ENCODE peak calls at places on chromosomes 16 and 17, in eight cellular contexts. One of them, this sample, is unnamed.

GRCh38 chr17:46117850-46118696 is 75.2 kb downstream of the KANSL1 start:
- DNase-seq in K562: peak
- DNase-seq in neuronal stem cell: no peak
- DNase-seq in effector memory CD4-positive, alpha-beta T cell: no peak
- DNase-seq in small intestine: no peak
- DNase-seq in lung: no peak
- DNase-seq in ascending aorta: no peak
- DNase-seq in OCI-LY7: no peak
- DNase-seq in this sample: no peak

GRCh38 chr17:47720754-47721533 is 12.1 kb upstream of the TBX21 start:
- DNase-seq in K562: no peak
- DNase-seq in OCI-LY7: no peak
- DNase-seq in lung: no peak
- DNase-seq in neuronal stem cell: no peak
- DNase-seq in small intestine: no peak
- DNase-seq in effector memory CD4-positive, alpha-beta T cell: peak
- DNase-seq in ascending aorta: no peak
- DNase-seq in this sample: no peak

GRCh38 chr16:1188781-1189189 is 35.9 kb downstream of the CACNA1H start:
- DNase-seq in lung: no peak
- DNase-seq in K562: peak
- DNase-seq in ascending aorta: no peak
- DNase-seq in neuronal stem cell: peak
- DNase-seq in OCI-LY7: peak
- DNase-seq in effector memory CD4-positive, alpha-beta T cell: no peak
- DNase-seq in small intestine: peak
- DNase-seq in this sample: peak

GRCh38 chr17:42472709-42473521 is 14.2 kb downstream of the ATP6V0A1 start:
- DNase-seq in ascending aorta: no peak
- DNase-seq in effector memory CD4-positive, alpha-beta T cell: no peak
- DNase-seq in neuronal stem cell: no peak
- DNase-seq in OCI-LY7: no peak
- DNase-seq in small intestine: no peak
- DNase-seq in lung: peak
- DNase-seq in K562: no peak
- DNase-seq in this sample: no peak

GRCh38 chr17:16456770-16457316 is 35.1 kb downstream of the LRRC75A start:
- DNase-seq in ascending aorta: no peak
- DNase-seq in small intestine: no peak
- DNase-seq in effector memory CD4-positive, alpha-beta T cell: no peak
- DNase-seq in K562: no peak
- DNase-seq in neuronal stem cell: no peak
- DNase-seq in lung: no peak
- DNase-seq in OCI-LY7: no peak
- DNase-seq in this sample: no peak

GRCh38 chr16:80344570-80344969 is 196.2 kb upstream of the DYNLRB2 start:
- DNase-seq in OCI-LY7: no peak
- DNase-seq in K562: no peak
- DNase-seq in neuronal stem cell: no peak
- DNase-seq in small intestine: no peak
- DNase-seq in ascending aorta: no peak
- DNase-seq in lung: no peak
- DNase-seq in effector memory CD4-positive, alpha-beta T cell: no peak
- DNase-seq in this sample: no peak

GRCh38 chr16:13767215-13767614 is 152.7 kb upstream of the ERCC4 start:
- DNase-seq in effector memory CD4-positive, alpha-beta T cell: no peak
- DNase-seq in OCI-LY7: peak
- DNase-seq in K562: no peak
- DNase-seq in neuronal stem cell: peak
- DNase-seq in lung: no peak
- DNase-seq in small intestine: no peak
- DNase-seq in ascending aorta: no peak
- DNase-seq in this sample: no peak

GRCh38 chr17:73052923-73053322 is 39.6 kb downstream of the SLC39A11 start:
- DNase-seq in effector memory CD4-positive, alpha-beta T cell: no peak
- DNase-seq in ascending aorta: no peak
- DNase-seq in OCI-LY7: no peak
- DNase-seq in neuronal stem cell: no peak
- DNase-seq in K562: no peak
- DNase-seq in small intestine: no peak
- DNase-seq in lung: no peak
- DNase-seq in this sample: peak

GRCh38 chr17:71522383-71522782 is 598.4 kb upstream of the SOX9 start:
- DNase-seq in ascending aorta: no peak
- DNase-seq in effector memory CD4-positive, alpha-beta T cell: no peak
- DNase-seq in neuronal stem cell: no peak
- DNase-seq in OCI-LY7: no peak
- DNase-seq in small intestine: no peak
- DNase-seq in lung: no peak
- DNase-seq in K562: no peak
- DNase-seq in this sample: no peak

GRCh38 chr17:69423450-69423849 is 9.0 kb downstream of the MAP2K6 start:
- DNase-seq in ascending aorta: no peak
- DNase-seq in neuronal stem cell: no peak
- DNase-seq in OCI-LY7: no peak
- DNase-seq in K562: no peak
- DNase-seq in lung: no peak
- DNase-seq in effector memory CD4-positive, alpha-beta T cell: no peak
- DNase-seq in small intestine: no peak
- DNase-seq in this sample: no peak

GRCh38 chr17:2041561-2042354 is at the start of gene OVCA2:
- DNase-seq in K562: peak
- DNase-seq in ascending aorta: peak
- DNase-seq in OCI-LY7: peak
- DNase-seq in neuronal stem cell: peak
- DNase-seq in lung: peak
- DNase-seq in small intestine: peak
- DNase-seq in effector memory CD4-positive, alpha-beta T cell: peak
- DNase-seq in this sample: peak

GRCh38 chr16:53372942-53373871 is 61.1 kb upstream of the RBL2 start:
- DNase-seq in neuronal stem cell: no peak
- DNase-seq in ascending aorta: no peak
- DNase-seq in K562: peak
- DNase-seq in lung: peak
- DNase-seq in small intestine: peak
- DNase-seq in OCI-LY7: no peak
- DNase-seq in effector memory CD4-positive, alpha-beta T cell: peak
- DNase-seq in this sample: peak

GRCh38 chr17:19333132-19333440 is 29.4 kb downstream of the B9D1 start:
- DNase-seq in lung: no peak
- DNase-seq in neuronal stem cell: no peak
- DNase-seq in K562: no peak
- DNase-seq in small intestine: no peak
- DNase-seq in effector memory CD4-positive, alpha-beta T cell: no peak
- DNase-seq in ascending aorta: peak
- DNase-seq in OCI-LY7: no peak
- DNase-seq in this sample: no peak

GRCh38 chr17:43661699-43662431 is at the start of gene MEOX1:
- DNase-seq in lung: no peak
- DNase-seq in effector memory CD4-positive, alpha-beta T cell: no peak
- DNase-seq in neuronal stem cell: no peak
- DNase-seq in ascending aorta: no peak
- DNase-seq in K562: no peak
- DNase-seq in OCI-LY7: no peak
- DNase-seq in small intestine: no peak
- DNase-seq in this sample: no peak

GRCh38 chr16:19743816-19744159 is 25.7 kb downstream of the IQCK start:
- DNase-seq in lung: no peak
- DNase-seq in ascending aorta: no peak
- DNase-seq in OCI-LY7: no peak
- DNase-seq in effector memory CD4-positive, alpha-beta T cell: no peak
- DNase-seq in small intestine: no peak
- DNase-seq in neuronal stem cell: no peak
- DNase-seq in K562: no peak
- DNase-seq in this sample: no peak

GRCh38 chr16:19745286-19746018 is 27.4 kb downstream of the IQCK start:
- DNase-seq in small intestine: no peak
- DNase-seq in K562: no peak
- DNase-seq in OCI-LY7: no peak
- DNase-seq in ascending aorta: no peak
- DNase-seq in neuronal stem cell: no peak
- DNase-seq in effector memory CD4-positive, alpha-beta T cell: no peak
- DNase-seq in lung: no peak
- DNase-seq in this sample: no peak

GRCh38 chr16:19746561-19746960 is 28.5 kb downstream of the IQCK start:
- DNase-seq in K562: no peak
- DNase-seq in effector memory CD4-positive, alpha-beta T cell: no peak
- DNase-seq in neuronal stem cell: peak
- DNase-seq in lung: no peak
- DNase-seq in small intestine: no peak
- DNase-seq in OCI-LY7: no peak
- DNase-seq in ascending aorta: no peak
- DNase-seq in this sample: peak

GRCh38 chr16:19741354-19741753 is 23.3 kb downstream of the IQCK start:
- DNase-seq in small intestine: no peak
- DNase-seq in K562: no peak
- DNase-seq in OCI-LY7: no peak
- DNase-seq in ascending aorta: no peak
- DNase-seq in neuronal stem cell: no peak
- DNase-seq in lung: no peak
- DNase-seq in effector memory CD4-positive, alpha-beta T cell: no peak
- DNase-seq in this sample: no peak

DNA sequence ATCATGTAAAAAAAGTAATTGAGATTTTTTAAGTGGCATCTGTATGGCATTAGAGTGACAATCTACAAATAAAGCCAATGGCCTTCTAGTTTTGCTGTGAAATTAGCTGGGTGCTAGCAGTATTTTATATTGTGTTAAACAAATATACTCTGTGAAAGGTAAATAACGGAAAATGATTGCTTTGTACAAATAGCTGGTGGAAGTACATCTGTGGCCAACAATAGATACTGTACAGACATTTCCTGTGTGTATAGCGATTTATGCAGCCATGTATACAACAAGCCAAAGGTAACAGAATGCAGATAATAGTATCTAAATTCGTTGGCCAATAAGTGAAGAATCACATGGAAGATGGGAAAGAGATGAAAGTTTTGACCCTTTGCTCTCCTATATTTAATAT is 26.6 kb downstream of the IQCK start:
- DNase-seq in small intestine: peak
- DNase-seq in neuronal stem cell: no peak
- DNase-seq in effector memory CD4-positive, alpha-beta T cell: no peak
- DNase-seq in K562: no peak
- DNase-seq in lung: no peak
- DNase-seq in ascending aorta: no peak
- DNase-seq in OCI-LY7: no peak
- DNase-seq in this sample: no peak
- H3K27ac ChIP-seq in small intestine: no peak
- H3K27ac ChIP-seq in neuronal stem cell: no peak
- H3K27ac ChIP-seq in effector memory CD4-positive, alpha-beta T cell: no peak
- H3K27ac ChIP-seq in K562: no peak
- H3K27ac ChIP-seq in lung: no peak
- H3K27ac ChIP-seq in ascending aorta: no peak
- H3K27ac ChIP-seq in OCI-LY7: no peak
- H3K27ac ChIP-seq in this sample: no peak

DNA sequence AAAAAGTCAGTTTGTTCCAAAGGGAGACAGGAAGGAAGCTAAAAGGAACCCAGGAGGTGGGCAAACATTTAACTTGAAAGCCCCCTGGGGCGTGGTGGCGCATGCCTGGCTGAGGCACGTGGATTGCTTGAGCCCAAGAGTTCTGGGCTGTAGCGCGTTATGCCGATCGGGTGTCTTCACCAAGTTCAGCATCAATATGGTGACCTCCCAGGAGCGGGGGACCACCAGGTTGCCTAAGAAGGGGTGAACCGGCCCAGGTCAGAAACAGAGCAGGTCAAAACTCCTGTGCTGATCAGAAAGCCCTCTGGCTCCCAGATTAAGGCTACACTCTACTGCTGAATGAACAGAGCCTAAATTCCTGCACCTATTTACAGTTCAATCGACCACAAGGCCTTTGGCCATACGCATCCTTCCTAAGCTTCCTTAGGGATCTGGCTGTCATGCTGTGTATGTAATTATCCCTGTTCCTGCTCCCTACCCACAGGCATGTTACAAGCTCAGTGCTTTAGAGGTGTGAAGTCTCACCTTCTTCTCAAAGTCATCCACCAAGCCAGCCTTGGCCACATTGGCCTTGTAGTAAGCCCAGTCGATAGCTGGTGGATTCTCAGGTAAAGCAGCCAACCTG is 5.0 kb downstream of the ATP5PD start:
- DNase-seq in OCI-LY7: no peak
- DNase-seq in K562: no peak
- DNase-seq in effector memory CD4-positive, alpha-beta T cell: no peak
- DNase-seq in neuronal stem cell: no peak
- DNase-seq in lung: no peak
- DNase-seq in ascending aorta: no peak
- DNase-seq in small intestine: no peak
- DNase-seq in this sample: no peak
- H3K27ac ChIP-seq in OCI-LY7: no peak
- H3K27ac ChIP-seq in K562: no peak
- H3K27ac ChIP-seq in effector memory CD4-positive, alpha-beta T cell: no peak
- H3K27ac ChIP-seq in neuronal stem cell: no peak
- H3K27ac ChIP-seq in lung: no peak
- H3K27ac ChIP-seq in ascending aorta: no peak
- H3K27ac ChIP-seq in small intestine: no peak
- H3K27ac ChIP-seq in this sample: no peak

DNA sequence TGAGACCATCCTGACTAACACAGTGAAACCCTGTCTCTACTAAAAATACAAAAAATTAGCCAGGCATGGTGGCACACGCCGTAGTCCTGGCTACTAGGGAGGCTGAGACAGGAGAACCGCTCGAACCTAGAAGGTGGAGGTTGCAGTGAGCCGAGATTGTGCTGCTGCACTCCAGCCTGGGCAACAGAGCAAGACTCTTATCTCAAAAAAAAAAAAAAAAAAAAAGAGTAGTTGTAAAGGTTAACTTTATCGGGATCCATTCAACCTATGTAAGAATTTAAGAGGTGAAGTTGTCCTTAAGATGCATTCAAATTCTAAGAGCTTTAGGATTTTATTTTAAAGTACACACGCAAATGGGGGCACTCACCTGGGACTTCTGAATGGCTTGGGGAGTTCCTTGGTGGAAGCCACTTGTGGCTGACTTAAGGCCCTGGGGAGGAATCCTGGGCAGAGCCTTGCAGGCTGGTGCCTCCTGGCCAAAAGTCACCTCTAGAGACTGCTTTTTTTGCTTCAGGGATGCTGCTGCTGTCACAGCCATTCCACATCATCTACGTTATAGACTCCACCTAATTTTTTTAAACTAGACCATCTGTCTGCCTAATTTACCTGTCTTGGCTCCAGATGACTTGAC is 3.3 kb downstream of the CTCF start:
- DNase-seq in neuronal stem cell: no peak
- DNase-seq in OCI-LY7: no peak
- DNase-seq in ascending aorta: no peak
- DNase-seq in small intestine: no peak
- DNase-seq in effector memory CD4-positive, alpha-beta T cell: no peak
- DNase-seq in lung: no peak
- DNase-seq in K562: no peak
- DNase-seq in this sample: no peak
- H3K27ac ChIP-seq in neuronal stem cell: no peak
- H3K27ac ChIP-seq in OCI-LY7: peak
- H3K27ac ChIP-seq in ascending aorta: no peak
- H3K27ac ChIP-seq in small intestine: no peak
- H3K27ac ChIP-seq in effector memory CD4-positive, alpha-beta T cell: no peak
- H3K27ac ChIP-seq in lung: no peak
- H3K27ac ChIP-seq in K562: no peak
- H3K27ac ChIP-seq in this sample: no peak

DNA sequence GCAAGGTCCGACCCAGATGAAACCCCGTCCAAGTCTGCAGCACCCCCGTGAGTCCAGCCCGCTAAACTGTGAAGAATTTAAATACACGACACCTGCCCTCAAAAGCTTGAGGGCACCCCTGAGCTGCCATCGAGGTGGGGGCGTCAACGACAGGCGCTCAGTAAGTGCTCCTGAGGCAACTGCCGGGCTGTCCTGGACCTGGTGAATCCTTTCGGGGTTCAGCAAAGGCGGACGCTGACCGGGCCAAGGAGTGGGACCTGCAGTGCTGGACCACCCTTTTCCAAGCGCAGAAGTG is 512 bp upstream of the ENDOV start:
- DNase-seq in ascending aorta: no peak
- DNase-seq in effector memory CD4-positive, alpha-beta T cell: no peak
- DNase-seq in small intestine: peak
- DNase-seq in K562: peak
- DNase-seq in OCI-LY7: peak
- DNase-seq in lung: no peak
- DNase-seq in neuronal stem cell: no peak
- DNase-seq in this sample: peak
- H3K27ac ChIP-seq in ascending aorta: peak
- H3K27ac ChIP-seq in effector memory CD4-positive, alpha-beta T cell: peak
- H3K27ac ChIP-seq in small intestine: peak
- H3K27ac ChIP-seq in K562: no peak
- H3K27ac ChIP-seq in OCI-LY7: no peak
- H3K27ac ChIP-seq in lung: peak
- H3K27ac ChIP-seq in neuronal stem cell: no peak
- H3K27ac ChIP-seq in this sample: peak